ENCODE peak calls at places on chromosomes 6 and 20, in ten cellular contexts. One of them, this sample, is unnamed.

GRCh38 chr6:19759117-19759880 is 77.9 kb upstream of the ID4 start:
- DNase-seq in A172: peak; percentile 89
- DNase-seq in brain microvascular endothelial cell: peak; percentile 49
- DNase-seq in astrocyte: peak; percentile 90
- DNase-seq in iris pigment epithelial cell: peak; percentile 59
- DNase-seq in MM.1S: no peak
- DNase-seq in activated T-cell treated with anti-CD3 and anti-CD28 coated beads, Interleukin-2, amount 50 U/mL, for 24 hours: no peak
- DNase-seq in GM03348: peak; percentile 67
- DNase-seq in activated CD4-positive, alpha-beta T cell treated with anti-CD3 and anti-CD28 coated beads, Interleukin-2, amount 50 U/mL, for 48 hours: no peak
- DNase-seq in caudate nucleus: no peak
- DNase-seq in this sample: no peak

GRCh38 chr6:127026247-127026646 is 92.2 kb upstream of the RSPO3 start:
- DNase-seq in brain microvascular endothelial cell: no peak
- DNase-seq in MM.1S: no peak
- DNase-seq in iris pigment epithelial cell: peak; percentile 15
- DNase-seq in GM03348: no peak
- DNase-seq in activated CD4-positive, alpha-beta T cell treated with anti-CD3 and anti-CD28 coated beads, Interleukin-2, amount 50 U/mL, for 48 hours: no peak
- DNase-seq in activated T-cell treated with anti-CD3 and anti-CD28 coated beads, Interleukin-2, amount 50 U/mL, for 24 hours: no peak
- DNase-seq in caudate nucleus: no peak
- DNase-seq in A172: peak; percentile 46
- DNase-seq in astrocyte: peak; percentile 10
- DNase-seq in this sample: no peak

GRCh38 chr20:32706486-32706885 is 32.7 kb upstream of the C20orf203 start:
- DNase-seq in iris pigment epithelial cell: no peak
- DNase-seq in MM.1S: no peak
- DNase-seq in activated CD4-positive, alpha-beta T cell treated with anti-CD3 and anti-CD28 coated beads, Interleukin-2, amount 50 U/mL, for 48 hours: no peak
- DNase-seq in activated T-cell treated with anti-CD3 and anti-CD28 coated beads, Interleukin-2, amount 50 U/mL, for 24 hours: no peak
- DNase-seq in A172: no peak
- DNase-seq in astrocyte: no peak
- DNase-seq in caudate nucleus: no peak
- DNase-seq in GM03348: no peak
- DNase-seq in brain microvascular endothelial cell: no peak
- DNase-seq in this sample: no peak

GRCh38 chr20:46196990-46197389 is 78.9 kb downstream of the CD40 start:
- DNase-seq in astrocyte: no peak
- DNase-seq in activated T-cell treated with anti-CD3 and anti-CD28 coated beads, Interleukin-2, amount 50 U/mL, for 24 hours: no peak
- DNase-seq in GM03348: no peak
- DNase-seq in activated CD4-positive, alpha-beta T cell treated with anti-CD3 and anti-CD28 coated beads, Interleukin-2, amount 50 U/mL, for 48 hours: no peak
- DNase-seq in A172: no peak
- DNase-seq in caudate nucleus: no peak
- DNase-seq in MM.1S: no peak
- DNase-seq in iris pigment epithelial cell: no peak
- DNase-seq in brain microvascular endothelial cell: no peak
- DNase-seq in this sample: no peak

GRCh38 chr20:29300579-29301551 is 1956.6 kb upstream of the DEFB115 start:
- DNase-seq in brain microvascular endothelial cell: no peak
- DNase-seq in caudate nucleus: no peak
- DNase-seq in MM.1S: no peak
- DNase-seq in iris pigment epithelial cell: no peak
- DNase-seq in astrocyte: no peak
- DNase-seq in activated CD4-positive, alpha-beta T cell treated with anti-CD3 and anti-CD28 coated beads, Interleukin-2, amount 50 U/mL, for 48 hours: no peak
- DNase-seq in GM03348: no peak
- DNase-seq in activated T-cell treated with anti-CD3 and anti-CD28 coated beads, Interleukin-2, amount 50 U/mL, for 24 hours: peak; percentile 19
- DNase-seq in A172: no peak
- DNase-seq in this sample: no peak

GRCh38 chr6:10522929-10523573 is 1.9 kb downstream of the GCNT2 start:
- DNase-seq in brain microvascular endothelial cell: no peak
- DNase-seq in A172: no peak
- DNase-seq in caudate nucleus: no peak
- DNase-seq in iris pigment epithelial cell: no peak
- DNase-seq in activated CD4-positive, alpha-beta T cell treated with anti-CD3 and anti-CD28 coated beads, Interleukin-2, amount 50 U/mL, for 48 hours: no peak
- DNase-seq in MM.1S: no peak
- DNase-seq in GM03348: no peak
- DNase-seq in activated T-cell treated with anti-CD3 and anti-CD28 coated beads, Interleukin-2, amount 50 U/mL, for 24 hours: no peak
- DNase-seq in astrocyte: no peak
- DNase-seq in this sample: no peak

GRCh38 chr6:83849610-83850009 is 3.5 kb upstream of the RIPPLY2 start:
- DNase-seq in activated CD4-positive, alpha-beta T cell treated with anti-CD3 and anti-CD28 coated beads, Interleukin-2, amount 50 U/mL, for 48 hours: no peak
- DNase-seq in iris pigment epithelial cell: no peak
- DNase-seq in GM03348: no peak
- DNase-seq in caudate nucleus: no peak
- DNase-seq in astrocyte: no peak
- DNase-seq in A172: no peak
- DNase-seq in MM.1S: no peak
- DNase-seq in activated T-cell treated with anti-CD3 and anti-CD28 coated beads, Interleukin-2, amount 50 U/mL, for 24 hours: no peak
- DNase-seq in brain microvascular endothelial cell: no peak
- DNase-seq in this sample: no peak

GRCh38 chr20:61420056-61420455 is 168.0 kb downstream of the CDH4 start:
- DNase-seq in brain microvascular endothelial cell: no peak
- DNase-seq in caudate nucleus: no peak
- DNase-seq in activated T-cell treated with anti-CD3 and anti-CD28 coated beads, Interleukin-2, amount 50 U/mL, for 24 hours: no peak
- DNase-seq in GM03348: no peak
- DNase-seq in A172: no peak
- DNase-seq in activated CD4-positive, alpha-beta T cell treated with anti-CD3 and anti-CD28 coated beads, Interleukin-2, amount 50 U/mL, for 48 hours: no peak
- DNase-seq in astrocyte: no peak
- DNase-seq in iris pigment epithelial cell: no peak
- DNase-seq in MM.1S: no peak
- DNase-seq in this sample: no peak

GRCh38 chr6:109183109-109183508 is 87.8 kb downstream of the CEP57L1 start:
- DNase-seq in brain microvascular endothelial cell: no peak
- DNase-seq in activated T-cell treated with anti-CD3 and anti-CD28 coated beads, Interleukin-2, amount 50 U/mL, for 24 hours: no peak
- DNase-seq in caudate nucleus: no peak
- DNase-seq in activated CD4-positive, alpha-beta T cell treated with anti-CD3 and anti-CD28 coated beads, Interleukin-2, amount 50 U/mL, for 48 hours: no peak
- DNase-seq in iris pigment epithelial cell: no peak
- DNase-seq in GM03348: no peak
- DNase-seq in A172: no peak
- DNase-seq in MM.1S: no peak
- DNase-seq in astrocyte: no peak
- DNase-seq in this sample: no peak

GRCh38 chr20:35743693-35744491 is 1.8 kb upstream of the RBM39 start:
- DNase-seq in activated CD4-positive, alpha-beta T cell treated with anti-CD3 and anti-CD28 coated beads, Interleukin-2, amount 50 U/mL, for 48 hours: peak; percentile 40
- DNase-seq in astrocyte: no peak
- DNase-seq in iris pigment epithelial cell: peak; percentile 51
- DNase-seq in caudate nucleus: no peak
- DNase-seq in GM03348: no peak
- DNase-seq in brain microvascular endothelial cell: no peak
- DNase-seq in MM.1S: peak; percentile 54
- DNase-seq in activated T-cell treated with anti-CD3 and anti-CD28 coated beads, Interleukin-2, amount 50 U/mL, for 24 hours: peak; percentile 53
- DNase-seq in A172: no peak
- DNase-seq in this sample: no peak

GRCh38 chr6:119385994-119386393 is 36.4 kb upstream of the MAN1A1 start:
- DNase-seq in activated T-cell treated with anti-CD3 and anti-CD28 coated beads, Interleukin-2, amount 50 U/mL, for 24 hours: no peak
- DNase-seq in GM03348: no peak
- DNase-seq in astrocyte: no peak
- DNase-seq in activated CD4-positive, alpha-beta T cell treated with anti-CD3 and anti-CD28 coated beads, Interleukin-2, amount 50 U/mL, for 48 hours: no peak
- DNase-seq in A172: no peak
- DNase-seq in MM.1S: no peak
- DNase-seq in iris pigment epithelial cell: no peak
- DNase-seq in brain microvascular endothelial cell: no peak
- DNase-seq in caudate nucleus: no peak
- DNase-seq in this sample: no peak

GRCh38 chr20:23998392-23998791 is 9.8 kb upstream of the GGTLC1 start:
- DNase-seq in A172: no peak
- DNase-seq in GM03348: no peak
- DNase-seq in MM.1S: no peak
- DNase-seq in caudate nucleus: no peak
- DNase-seq in brain microvascular endothelial cell: no peak
- DNase-seq in activated T-cell treated with anti-CD3 and anti-CD28 coated beads, Interleukin-2, amount 50 U/mL, for 24 hours: no peak
- DNase-seq in astrocyte: no peak
- DNase-seq in activated CD4-positive, alpha-beta T cell treated with anti-CD3 and anti-CD28 coated beads, Interleukin-2, amount 50 U/mL, for 48 hours: no peak
- DNase-seq in iris pigment epithelial cell: no peak
- DNase-seq in this sample: no peak

GRCh38 chr6:28985396-28986164 is 19.5 kb downstream of the ZNF311 start:
- DNase-seq in caudate nucleus: peak; percentile 79
- DNase-seq in GM03348: peak; percentile 94
- DNase-seq in activated T-cell treated with anti-CD3 and anti-CD28 coated beads, Interleukin-2, amount 50 U/mL, for 24 hours: no peak
- DNase-seq in astrocyte: peak; percentile 97
- DNase-seq in A172: peak; percentile 97
- DNase-seq in brain microvascular endothelial cell: peak; percentile 98
- DNase-seq in activated CD4-positive, alpha-beta T cell treated with anti-CD3 and anti-CD28 coated beads, Interleukin-2, amount 50 U/mL, for 48 hours: peak; percentile 18
- DNase-seq in iris pigment epithelial cell: peak; percentile 98
- DNase-seq in MM.1S: no peak
- DNase-seq in this sample: peak; percentile 27

GRCh38 chr6:135909737-135910387 is 58.4 kb downstream of the PDE7B start:
- DNase-seq in A172: peak; percentile 32
- DNase-seq in MM.1S: peak; percentile 91
- DNase-seq in activated T-cell treated with anti-CD3 and anti-CD28 coated beads, Interleukin-2, amount 50 U/mL, for 24 hours: peak; percentile 53
- DNase-seq in activated CD4-positive, alpha-beta T cell treated with anti-CD3 and anti-CD28 coated beads, Interleukin-2, amount 50 U/mL, for 48 hours: peak; percentile 55
- DNase-seq in iris pigment epithelial cell: peak; percentile 69
- DNase-seq in caudate nucleus: no peak
- DNase-seq in astrocyte: no peak
- DNase-seq in GM03348: peak; percentile 10
- DNase-seq in brain microvascular endothelial cell: peak; percentile 35
- DNase-seq in this sample: peak; percentile 60

GRCh38 chr6:31228484-31228883 is 43.4 kb downstream of the HLA-C start:
- DNase-seq in activated T-cell treated with anti-CD3 and anti-CD28 coated beads, Interleukin-2, amount 50 U/mL, for 24 hours: no peak
- DNase-seq in astrocyte: no peak
- DNase-seq in brain microvascular endothelial cell: no peak
- DNase-seq in iris pigment epithelial cell: no peak
- DNase-seq in MM.1S: no peak
- DNase-seq in caudate nucleus: no peak
- DNase-seq in A172: no peak
- DNase-seq in GM03348: no peak
- DNase-seq in activated CD4-positive, alpha-beta T cell treated with anti-CD3 and anti-CD28 coated beads, Interleukin-2, amount 50 U/mL, for 48 hours: no peak
- DNase-seq in this sample: no peak

GRCh38 chr6:156957931-156958547 is 180.9 kb downstream of the ARID1B start:
- DNase-seq in GM03348: no peak
- DNase-seq in brain microvascular endothelial cell: no peak
- DNase-seq in MM.1S: no peak
- DNase-seq in astrocyte: no peak
- DNase-seq in activated T-cell treated with anti-CD3 and anti-CD28 coated beads, Interleukin-2, amount 50 U/mL, for 24 hours: no peak
- DNase-seq in iris pigment epithelial cell: no peak
- DNase-seq in activated CD4-positive, alpha-beta T cell treated with anti-CD3 and anti-CD28 coated beads, Interleukin-2, amount 50 U/mL, for 48 hours: no peak
- DNase-seq in A172: no peak
- DNase-seq in caudate nucleus: no peak
- DNase-seq in this sample: no peak

GRCh38 chr20:4227085-4227821 is 211.9 kb upstream of the RNF24 start:
- DNase-seq in caudate nucleus: no peak
- DNase-seq in astrocyte: peak; percentile 66
- DNase-seq in GM03348: peak; percentile 76
- DNase-seq in iris pigment epithelial cell: peak; percentile 87
- DNase-seq in MM.1S: peak; percentile 16
- DNase-seq in activated T-cell treated with anti-CD3 and anti-CD28 coated beads, Interleukin-2, amount 50 U/mL, for 24 hours: no peak
- DNase-seq in activated CD4-positive, alpha-beta T cell treated with anti-CD3 and anti-CD28 coated beads, Interleukin-2, amount 50 U/mL, for 48 hours: peak; percentile 5
- DNase-seq in brain microvascular endothelial cell: peak; percentile 52
- DNase-seq in A172: peak; percentile 82
- DNase-seq in this sample: no peak